ENCODE peak calls at places on chromosomes 6 and 20, in nine cellular contexts. One of them, this sample, is unnamed.

GRCh38 chr6:123393333-123393732 is 243.4 kb downstream of the TRDN start:
- DNase-seq in HT1080: peak; percentile 27
- DNase-seq in NCI-H1092 treated with DMSO at 0.1 percent for 48 hours: peak; percentile 79
- DNase-seq in stimulated activated CD8-positive, alpha-beta memory T cell treated with anti-CD3 and anti-CD28 coated beads, Interleukin-4, amount 100 ng/mL, for 1 hour: no peak
- DNase-seq in fibroblast of the aortic adventitia: peak; percentile 39
- DNase-seq in HuH-7: no peak
- DNase-seq in stimulated activated CD4-positive, alpha-beta T cell treated with anti-CD3 and anti-CD28 coated beads, Interleukin-2, amount 100 ng/mL, for 48 hours: no peak
- DNase-seq in NCI-H2029 treated with DMSO at 0.1 percent for 48 hours: peak; percentile 98
- DNase-seq in NCI-H146: peak; percentile 77
- DNase-seq in this sample: no peak

GRCh38 chr6:38638941-38639497 is 710 bp downstream of the BTBD9 start:
- DNase-seq in NCI-H146: peak; percentile 61
- DNase-seq in NCI-H1092 treated with DMSO at 0.1 percent for 48 hours: no peak
- DNase-seq in HuH-7: peak; percentile 23
- DNase-seq in NCI-H2029 treated with DMSO at 0.1 percent for 48 hours: no peak
- DNase-seq in stimulated activated CD4-positive, alpha-beta T cell treated with anti-CD3 and anti-CD28 coated beads, Interleukin-2, amount 100 ng/mL, for 48 hours: peak; percentile 43
- DNase-seq in fibroblast of the aortic adventitia: peak; percentile 51
- DNase-seq in stimulated activated CD8-positive, alpha-beta memory T cell treated with anti-CD3 and anti-CD28 coated beads, Interleukin-4, amount 100 ng/mL, for 1 hour: peak; percentile 30
- DNase-seq in HT1080: peak; percentile 39
- DNase-seq in this sample: peak; percentile 29

GRCh38 chr6:168865-169455 is 123.3 kb upstream of the DUSP22 start:
- DNase-seq in HT1080: peak; percentile 43
- DNase-seq in HuH-7: peak; percentile 24
- DNase-seq in NCI-H1092 treated with DMSO at 0.1 percent for 48 hours: peak; percentile 1
- DNase-seq in stimulated activated CD4-positive, alpha-beta T cell treated with anti-CD3 and anti-CD28 coated beads, Interleukin-2, amount 100 ng/mL, for 48 hours: no peak
- DNase-seq in NCI-H146: peak; percentile 31
- DNase-seq in fibroblast of the aortic adventitia: peak; percentile 75
- DNase-seq in NCI-H2029 treated with DMSO at 0.1 percent for 48 hours: peak; percentile 63
- DNase-seq in stimulated activated CD8-positive, alpha-beta memory T cell treated with anti-CD3 and anti-CD28 coated beads, Interleukin-4, amount 100 ng/mL, for 1 hour: no peak
- DNase-seq in this sample: no peak

GRCh38 chr6:169725270-169726048 is 1.2 kb upstream of the PHF10 start:
- DNase-seq in NCI-H146: peak; percentile 72
- DNase-seq in NCI-H1092 treated with DMSO at 0.1 percent for 48 hours: peak; percentile 68
- DNase-seq in HuH-7: peak; percentile 76
- DNase-seq in HT1080: no peak
- DNase-seq in fibroblast of the aortic adventitia: peak; percentile 70
- DNase-seq in NCI-H2029 treated with DMSO at 0.1 percent for 48 hours: no peak
- DNase-seq in stimulated activated CD8-positive, alpha-beta memory T cell treated with anti-CD3 and anti-CD28 coated beads, Interleukin-4, amount 100 ng/mL, for 1 hour: no peak
- DNase-seq in stimulated activated CD4-positive, alpha-beta T cell treated with anti-CD3 and anti-CD28 coated beads, Interleukin-2, amount 100 ng/mL, for 48 hours: peak; percentile 13
- DNase-seq in this sample: no peak

GRCh38 chr6:29552512-29553051 is 7.0 kb downstream of the UBD start:
- DNase-seq in NCI-H1092 treated with DMSO at 0.1 percent for 48 hours: no peak
- DNase-seq in NCI-H2029 treated with DMSO at 0.1 percent for 48 hours: no peak
- DNase-seq in HuH-7: no peak
- DNase-seq in stimulated activated CD4-positive, alpha-beta T cell treated with anti-CD3 and anti-CD28 coated beads, Interleukin-2, amount 100 ng/mL, for 48 hours: no peak
- DNase-seq in stimulated activated CD8-positive, alpha-beta memory T cell treated with anti-CD3 and anti-CD28 coated beads, Interleukin-4, amount 100 ng/mL, for 1 hour: no peak
- DNase-seq in fibroblast of the aortic adventitia: peak; percentile 72
- DNase-seq in HT1080: peak; percentile 16
- DNase-seq in NCI-H146: no peak
- DNase-seq in this sample: no peak

GRCh38 chr20:64083380-64084208 is 604 bp downstream of the LKAAEAR1 start:
- DNase-seq in HuH-7: peak; percentile 96
- DNase-seq in NCI-H2029 treated with DMSO at 0.1 percent for 48 hours: no peak
- DNase-seq in stimulated activated CD4-positive, alpha-beta T cell treated with anti-CD3 and anti-CD28 coated beads, Interleukin-2, amount 100 ng/mL, for 48 hours: peak; percentile 65
- DNase-seq in NCI-H146: peak; percentile 89
- DNase-seq in NCI-H1092 treated with DMSO at 0.1 percent for 48 hours: peak; percentile 68
- DNase-seq in fibroblast of the aortic adventitia: peak; percentile 54
- DNase-seq in HT1080: peak; percentile 70
- DNase-seq in stimulated activated CD8-positive, alpha-beta memory T cell treated with anti-CD3 and anti-CD28 coated beads, Interleukin-4, amount 100 ng/mL, for 1 hour: no peak
- DNase-seq in this sample: peak; percentile 67

GRCh38 chr6:148700713-148701392 is 46.0 kb upstream of the UST start:
- DNase-seq in stimulated activated CD8-positive, alpha-beta memory T cell treated with anti-CD3 and anti-CD28 coated beads, Interleukin-4, amount 100 ng/mL, for 1 hour: no peak
- DNase-seq in HuH-7: peak; percentile 49
- DNase-seq in NCI-H2029 treated with DMSO at 0.1 percent for 48 hours: no peak
- DNase-seq in NCI-H1092 treated with DMSO at 0.1 percent for 48 hours: peak; percentile 36
- DNase-seq in HT1080: peak; percentile 42
- DNase-seq in fibroblast of the aortic adventitia: peak; percentile 78
- DNase-seq in NCI-H146: peak; percentile 38
- DNase-seq in stimulated activated CD4-positive, alpha-beta T cell treated with anti-CD3 and anti-CD28 coated beads, Interleukin-2, amount 100 ng/mL, for 48 hours: no peak
- DNase-seq in this sample: no peak

GRCh38 chr6:161301338-161301737 is 27.5 kb upstream of the AGPAT4 start:
- DNase-seq in HuH-7: no peak
- DNase-seq in fibroblast of the aortic adventitia: peak; percentile 94
- DNase-seq in NCI-H2029 treated with DMSO at 0.1 percent for 48 hours: no peak
- DNase-seq in stimulated activated CD4-positive, alpha-beta T cell treated with anti-CD3 and anti-CD28 coated beads, Interleukin-2, amount 100 ng/mL, for 48 hours: no peak
- DNase-seq in HT1080: peak; percentile 22
- DNase-seq in stimulated activated CD8-positive, alpha-beta memory T cell treated with anti-CD3 and anti-CD28 coated beads, Interleukin-4, amount 100 ng/mL, for 1 hour: no peak
- DNase-seq in NCI-H146: no peak
- DNase-seq in NCI-H1092 treated with DMSO at 0.1 percent for 48 hours: no peak
- DNase-seq in this sample: no peak

GRCh38 chr6:82178084-82178758 is 69.3 kb downstream of the IBTK start:
- DNase-seq in NCI-H2029 treated with DMSO at 0.1 percent for 48 hours: no peak
- DNase-seq in stimulated activated CD8-positive, alpha-beta memory T cell treated with anti-CD3 and anti-CD28 coated beads, Interleukin-4, amount 100 ng/mL, for 1 hour: no peak
- DNase-seq in NCI-H146: peak; percentile 17
- DNase-seq in NCI-H1092 treated with DMSO at 0.1 percent for 48 hours: peak; percentile 7
- DNase-seq in stimulated activated CD4-positive, alpha-beta T cell treated with anti-CD3 and anti-CD28 coated beads, Interleukin-2, amount 100 ng/mL, for 48 hours: no peak
- DNase-seq in fibroblast of the aortic adventitia: peak; percentile 77
- DNase-seq in HT1080: peak; percentile 20
- DNase-seq in HuH-7: peak; percentile 4
- DNase-seq in this sample: no peak

GRCh38 chr20:41125530-41126457 is 11.5 kb upstream of the PLCG1 start:
- DNase-seq in HT1080: no peak
- DNase-seq in NCI-H2029 treated with DMSO at 0.1 percent for 48 hours: no peak
- DNase-seq in NCI-H1092 treated with DMSO at 0.1 percent for 48 hours: no peak
- DNase-seq in stimulated activated CD4-positive, alpha-beta T cell treated with anti-CD3 and anti-CD28 coated beads, Interleukin-2, amount 100 ng/mL, for 48 hours: no peak
- DNase-seq in fibroblast of the aortic adventitia: no peak
- DNase-seq in stimulated activated CD8-positive, alpha-beta memory T cell treated with anti-CD3 and anti-CD28 coated beads, Interleukin-4, amount 100 ng/mL, for 1 hour: no peak
- DNase-seq in HuH-7: no peak
- DNase-seq in NCI-H146: no peak
- DNase-seq in this sample: no peak

GRCh38 chr6:31579119-31579505 is 3.1 kb downstream of the LTB start:
- DNase-seq in NCI-H1092 treated with DMSO at 0.1 percent for 48 hours: no peak
- DNase-seq in fibroblast of the aortic adventitia: no peak
- DNase-seq in stimulated activated CD4-positive, alpha-beta T cell treated with anti-CD3 and anti-CD28 coated beads, Interleukin-2, amount 100 ng/mL, for 48 hours: no peak
- DNase-seq in NCI-H146: no peak
- DNase-seq in HuH-7: no peak
- DNase-seq in NCI-H2029 treated with DMSO at 0.1 percent for 48 hours: no peak
- DNase-seq in HT1080: no peak
- DNase-seq in stimulated activated CD8-positive, alpha-beta memory T cell treated with anti-CD3 and anti-CD28 coated beads, Interleukin-4, amount 100 ng/mL, for 1 hour: no peak
- DNase-seq in this sample: no peak

GRCh38 chr6:84350397-84350796 is 123.0 kb upstream of the CEP162 start:
- DNase-seq in fibroblast of the aortic adventitia: no peak
- DNase-seq in NCI-H146: peak; percentile 4
- DNase-seq in NCI-H1092 treated with DMSO at 0.1 percent for 48 hours: peak; percentile 3
- DNase-seq in NCI-H2029 treated with DMSO at 0.1 percent for 48 hours: no peak
- DNase-seq in HuH-7: peak; percentile 13
- DNase-seq in stimulated activated CD4-positive, alpha-beta T cell treated with anti-CD3 and anti-CD28 coated beads, Interleukin-2, amount 100 ng/mL, for 48 hours: no peak
- DNase-seq in stimulated activated CD8-positive, alpha-beta memory T cell treated with anti-CD3 and anti-CD28 coated beads, Interleukin-4, amount 100 ng/mL, for 1 hour: no peak
- DNase-seq in HT1080: no peak
- DNase-seq in this sample: no peak

GRCh38 chr6:42984924-42985475 is 630 bp downstream of the PPP2R5D start:
- DNase-seq in NCI-H2029 treated with DMSO at 0.1 percent for 48 hours: no peak
- DNase-seq in HuH-7: no peak
- DNase-seq in HT1080: no peak
- DNase-seq in NCI-H1092 treated with DMSO at 0.1 percent for 48 hours: no peak
- DNase-seq in stimulated activated CD8-positive, alpha-beta memory T cell treated with anti-CD3 and anti-CD28 coated beads, Interleukin-4, amount 100 ng/mL, for 1 hour: no peak
- DNase-seq in NCI-H146: no peak
- DNase-seq in fibroblast of the aortic adventitia: peak; percentile 28
- DNase-seq in stimulated activated CD4-positive, alpha-beta T cell treated with anti-CD3 and anti-CD28 coated beads, Interleukin-2, amount 100 ng/mL, for 48 hours: no peak
- DNase-seq in this sample: no peak

GRCh38 chr20:32685541-32686529 is 12.1 kb upstream of the C20orf203 start:
- DNase-seq in HT1080: peak; percentile 39
- DNase-seq in NCI-H1092 treated with DMSO at 0.1 percent for 48 hours: no peak
- DNase-seq in stimulated activated CD8-positive, alpha-beta memory T cell treated with anti-CD3 and anti-CD28 coated beads, Interleukin-4, amount 100 ng/mL, for 1 hour: no peak
- DNase-seq in fibroblast of the aortic adventitia: peak; percentile 96
- DNase-seq in NCI-H2029 treated with DMSO at 0.1 percent for 48 hours: no peak
- DNase-seq in NCI-H146: no peak
- DNase-seq in stimulated activated CD4-positive, alpha-beta T cell treated with anti-CD3 and anti-CD28 coated beads, Interleukin-2, amount 100 ng/mL, for 48 hours: no peak
- DNase-seq in HuH-7: peak; percentile 62
- DNase-seq in this sample: no peak

GRCh38 chr20:63226020-63226943 is 9.4 kb upstream of the BIRC7 start:
- DNase-seq in NCI-H1092 treated with DMSO at 0.1 percent for 48 hours: no peak
- DNase-seq in fibroblast of the aortic adventitia: no peak
- DNase-seq in NCI-H146: no peak
- DNase-seq in stimulated activated CD4-positive, alpha-beta T cell treated with anti-CD3 and anti-CD28 coated beads, Interleukin-2, amount 100 ng/mL, for 48 hours: no peak
- DNase-seq in stimulated activated CD8-positive, alpha-beta memory T cell treated with anti-CD3 and anti-CD28 coated beads, Interleukin-4, amount 100 ng/mL, for 1 hour: no peak
- DNase-seq in HT1080: peak; percentile 55
- DNase-seq in NCI-H2029 treated with DMSO at 0.1 percent for 48 hours: no peak
- DNase-seq in HuH-7: no peak
- DNase-seq in this sample: no peak

GRCh38 chr6:15399651-15400470 is 154.0 kb downstream of the JARID2 start:
- DNase-seq in NCI-H1092 treated with DMSO at 0.1 percent for 48 hours: peak; percentile 38
- DNase-seq in NCI-H146: peak; percentile 92
- DNase-seq in stimulated activated CD4-positive, alpha-beta T cell treated with anti-CD3 and anti-CD28 coated beads, Interleukin-2, amount 100 ng/mL, for 48 hours: no peak
- DNase-seq in NCI-H2029 treated with DMSO at 0.1 percent for 48 hours: peak; percentile 95
- DNase-seq in HT1080: no peak
- DNase-seq in HuH-7: no peak
- DNase-seq in stimulated activated CD8-positive, alpha-beta memory T cell treated with anti-CD3 and anti-CD28 coated beads, Interleukin-4, amount 100 ng/mL, for 1 hour: no peak
- DNase-seq in fibroblast of the aortic adventitia: peak; percentile 84
- DNase-seq in this sample: no peak

GRCh38 chr6:14559754-14560527 is 442.4 kb downstream of the CD83 start:
- DNase-seq in NCI-H2029 treated with DMSO at 0.1 percent for 48 hours: no peak
- DNase-seq in stimulated activated CD8-positive, alpha-beta memory T cell treated with anti-CD3 and anti-CD28 coated beads, Interleukin-4, amount 100 ng/mL, for 1 hour: no peak
- DNase-seq in NCI-H146: no peak
- DNase-seq in HT1080: no peak
- DNase-seq in stimulated activated CD4-positive, alpha-beta T cell treated with anti-CD3 and anti-CD28 coated beads, Interleukin-2, amount 100 ng/mL, for 48 hours: no peak
- DNase-seq in fibroblast of the aortic adventitia: no peak
- DNase-seq in NCI-H1092 treated with DMSO at 0.1 percent for 48 hours: no peak
- DNase-seq in HuH-7: peak; percentile 2
- DNase-seq in this sample: no peak

GRCh38 chr20:10864076-10864672 is 190.4 kb upstream of the JAG1 start:
- DNase-seq in stimulated activated CD4-positive, alpha-beta T cell treated with anti-CD3 and anti-CD28 coated beads, Interleukin-2, amount 100 ng/mL, for 48 hours: no peak
- DNase-seq in fibroblast of the aortic adventitia: peak; percentile 89
- DNase-seq in NCI-H1092 treated with DMSO at 0.1 percent for 48 hours: no peak
- DNase-seq in stimulated activated CD8-positive, alpha-beta memory T cell treated with anti-CD3 and anti-CD28 coated beads, Interleukin-4, amount 100 ng/mL, for 1 hour: no peak
- DNase-seq in HT1080: no peak
- DNase-seq in NCI-H146: peak; percentile 50
- DNase-seq in HuH-7: no peak
- DNase-seq in NCI-H2029 treated with DMSO at 0.1 percent for 48 hours: no peak
- DNase-seq in this sample: no peak

GRCh38 chr6:102815207-102815606 is 1421.7 kb downstream of the GRIK2 start:
- DNase-seq in NCI-H1092 treated with DMSO at 0.1 percent for 48 hours: no peak
- DNase-seq in NCI-H2029 treated with DMSO at 0.1 percent for 48 hours: no peak
- DNase-seq in HuH-7: no peak
- DNase-seq in NCI-H146: no peak
- DNase-seq in stimulated activated CD4-positive, alpha-beta T cell treated with anti-CD3 and anti-CD28 coated beads, Interleukin-2, amount 100 ng/mL, for 48 hours: no peak
- DNase-seq in fibroblast of the aortic adventitia: no peak
- DNase-seq in stimulated activated CD8-positive, alpha-beta memory T cell treated with anti-CD3 and anti-CD28 coated beads, Interleukin-4, amount 100 ng/mL, for 1 hour: no peak
- DNase-seq in HT1080: no peak
- DNase-seq in this sample: no peak

GRCh38 chr6:157569543-157569942 is 188.6 kb downstream of the ZDHHC14 start:
- DNase-seq in stimulated activated CD8-positive, alpha-beta memory T cell treated with anti-CD3 and anti-CD28 coated beads, Interleukin-4, amount 100 ng/mL, for 1 hour: no peak
- DNase-seq in NCI-H2029 treated with DMSO at 0.1 percent for 48 hours: no peak
- DNase-seq in stimulated activated CD4-positive, alpha-beta T cell treated with anti-CD3 and anti-CD28 coated beads, Interleukin-2, amount 100 ng/mL, for 48 hours: no peak
- DNase-seq in HuH-7: no peak
- DNase-seq in fibroblast of the aortic adventitia: no peak
- DNase-seq in NCI-H146: no peak
- DNase-seq in NCI-H1092 treated with DMSO at 0.1 percent for 48 hours: no peak
- DNase-seq in HT1080: no peak
- DNase-seq in this sample: no peak

GRCh38 chr6:154937306-154938244 is 57.5 kb upstream of the TIAM2 start:
- DNase-seq in fibroblast of the aortic adventitia: peak; percentile 48
- DNase-seq in NCI-H2029 treated with DMSO at 0.1 percent for 48 hours: peak; percentile 41
- DNase-seq in HuH-7: no peak
- DNase-seq in stimulated activated CD4-positive, alpha-beta T cell treated with anti-CD3 and anti-CD28 coated beads, Interleukin-2, amount 100 ng/mL, for 48 hours: no peak
- DNase-seq in NCI-H146: no peak
- DNase-seq in NCI-H1092 treated with DMSO at 0.1 percent for 48 hours: no peak
- DNase-seq in stimulated activated CD8-positive, alpha-beta memory T cell treated with anti-CD3 and anti-CD28 coated beads, Interleukin-4, amount 100 ng/mL, for 1 hour: no peak
- DNase-seq in HT1080: no peak
- DNase-seq in this sample: no peak

GRCh38 chr6:29995346-29995777 is 53.0 kb downstream of the HLA-A start:
- DNase-seq in NCI-H2029 treated with DMSO at 0.1 percent for 48 hours: peak; percentile 14
- DNase-seq in HuH-7: no peak
- DNase-seq in fibroblast of the aortic adventitia: peak; percentile 45
- DNase-seq in NCI-H1092 treated with DMSO at 0.1 percent for 48 hours: no peak
- DNase-seq in NCI-H146: no peak
- DNase-seq in stimulated activated CD8-positive, alpha-beta memory T cell treated with anti-CD3 and anti-CD28 coated beads, Interleukin-4, amount 100 ng/mL, for 1 hour: no peak
- DNase-seq in HT1080: peak; percentile 54
- DNase-seq in stimulated activated CD4-positive, alpha-beta T cell treated with anti-CD3 and anti-CD28 coated beads, Interleukin-2, amount 100 ng/mL, for 48 hours: no peak
- DNase-seq in this sample: no peak

GRCh38 chr20:4667371-4667773 is 54.3 kb upstream of the PRND start:
- DNase-seq in HuH-7: no peak
- DNase-seq in NCI-H146: no peak
- DNase-seq in stimulated activated CD4-positive, alpha-beta T cell treated with anti-CD3 and anti-CD28 coated beads, Interleukin-2, amount 100 ng/mL, for 48 hours: no peak
- DNase-seq in NCI-H1092 treated with DMSO at 0.1 percent for 48 hours: no peak
- DNase-seq in stimulated activated CD8-positive, alpha-beta memory T cell treated with anti-CD3 and anti-CD28 coated beads, Interleukin-4, amount 100 ng/mL, for 1 hour: no peak
- DNase-seq in fibroblast of the aortic adventitia: no peak
- DNase-seq in HT1080: no peak
- DNase-seq in NCI-H2029 treated with DMSO at 0.1 percent for 48 hours: no peak
- DNase-seq in this sample: no peak

GRCh38 chr6:165098165-165098564 is 211.2 kb downstream of the C6orf118 start:
- DNase-seq in NCI-H2029 treated with DMSO at 0.1 percent for 48 hours: no peak
- DNase-seq in stimulated activated CD8-positive, alpha-beta memory T cell treated with anti-CD3 and anti-CD28 coated beads, Interleukin-4, amount 100 ng/mL, for 1 hour: no peak
- DNase-seq in NCI-H146: no peak
- DNase-seq in stimulated activated CD4-positive, alpha-beta T cell treated with anti-CD3 and anti-CD28 coated beads, Interleukin-2, amount 100 ng/mL, for 48 hours: no peak
- DNase-seq in HT1080: no peak
- DNase-seq in NCI-H1092 treated with DMSO at 0.1 percent for 48 hours: no peak
- DNase-seq in fibroblast of the aortic adventitia: no peak
- DNase-seq in HuH-7: no peak
- DNase-seq in this sample: no peak

GRCh38 chr6:166575190-166575589 is 11.3 kb downstream of the RAMACL start:
- DNase-seq in NCI-H2029 treated with DMSO at 0.1 percent for 48 hours: peak; percentile 5
- DNase-seq in HuH-7: no peak
- DNase-seq in fibroblast of the aortic adventitia: peak; percentile 96
- DNase-seq in stimulated activated CD4-positive, alpha-beta T cell treated with anti-CD3 and anti-CD28 coated beads, Interleukin-2, amount 100 ng/mL, for 48 hours: no peak
- DNase-seq in NCI-H146: no peak
- DNase-seq in stimulated activated CD8-positive, alpha-beta memory T cell treated with anti-CD3 and anti-CD28 coated beads, Interleukin-4, amount 100 ng/mL, for 1 hour: no peak
- DNase-seq in NCI-H1092 treated with DMSO at 0.1 percent for 48 hours: peak; percentile 14
- DNase-seq in HT1080: no peak
- DNase-seq in this sample: no peak

GRCh38 chr6:21386744-21387143 is 206.8 kb upstream of the SOX4 start:
- DNase-seq in fibroblast of the aortic adventitia: no peak
- DNase-seq in NCI-H2029 treated with DMSO at 0.1 percent for 48 hours: no peak
- DNase-seq in stimulated activated CD8-positive, alpha-beta memory T cell treated with anti-CD3 and anti-CD28 coated beads, Interleukin-4, amount 100 ng/mL, for 1 hour: no peak
- DNase-seq in stimulated activated CD4-positive, alpha-beta T cell treated with anti-CD3 and anti-CD28 coated beads, Interleukin-2, amount 100 ng/mL, for 48 hours: no peak
- DNase-seq in HT1080: no peak
- DNase-seq in NCI-H1092 treated with DMSO at 0.1 percent for 48 hours: no peak
- DNase-seq in NCI-H146: no peak
- DNase-seq in HuH-7: no peak
- DNase-seq in this sample: no peak

GRCh38 chr6:34914358-34914757 is 25.3 kb downstream of the ANKS1A start:
- DNase-seq in stimulated activated CD8-positive, alpha-beta memory T cell treated with anti-CD3 and anti-CD28 coated beads, Interleukin-4, amount 100 ng/mL, for 1 hour: no peak
- DNase-seq in NCI-H146: no peak
- DNase-seq in NCI-H1092 treated with DMSO at 0.1 percent for 48 hours: no peak
- DNase-seq in HuH-7: no peak
- DNase-seq in HT1080: no peak
- DNase-seq in NCI-H2029 treated with DMSO at 0.1 percent for 48 hours: no peak
- DNase-seq in fibroblast of the aortic adventitia: no peak
- DNase-seq in stimulated activated CD4-positive, alpha-beta T cell treated with anti-CD3 and anti-CD28 coated beads, Interleukin-2, amount 100 ng/mL, for 48 hours: no peak
- DNase-seq in this sample: no peak

GRCh38 chr6:50966532-50966931 is 147.9 kb downstream of the TFAP2B start:
- DNase-seq in fibroblast of the aortic adventitia: no peak
- DNase-seq in HuH-7: no peak
- DNase-seq in stimulated activated CD8-positive, alpha-beta memory T cell treated with anti-CD3 and anti-CD28 coated beads, Interleukin-4, amount 100 ng/mL, for 1 hour: no peak
- DNase-seq in stimulated activated CD4-positive, alpha-beta T cell treated with anti-CD3 and anti-CD28 coated beads, Interleukin-2, amount 100 ng/mL, for 48 hours: no peak
- DNase-seq in NCI-H2029 treated with DMSO at 0.1 percent for 48 hours: no peak
- DNase-seq in HT1080: no peak
- DNase-seq in NCI-H1092 treated with DMSO at 0.1 percent for 48 hours: no peak
- DNase-seq in NCI-H146: no peak
- DNase-seq in this sample: no peak

GRCh38 chr6:77502966-77503365 is 39.7 kb upstream of the HTR1B start:
- DNase-seq in NCI-H146: no peak
- DNase-seq in NCI-H2029 treated with DMSO at 0.1 percent for 48 hours: no peak
- DNase-seq in stimulated activated CD8-positive, alpha-beta memory T cell treated with anti-CD3 and anti-CD28 coated beads, Interleukin-4, amount 100 ng/mL, for 1 hour: no peak
- DNase-seq in HuH-7: no peak
- DNase-seq in NCI-H1092 treated with DMSO at 0.1 percent for 48 hours: no peak
- DNase-seq in fibroblast of the aortic adventitia: no peak
- DNase-seq in HT1080: peak; percentile 53
- DNase-seq in stimulated activated CD4-positive, alpha-beta T cell treated with anti-CD3 and anti-CD28 coated beads, Interleukin-2, amount 100 ng/mL, for 48 hours: no peak
- DNase-seq in this sample: no peak

GRCh38 chr6:90537723-90538407 is 49.0 kb downstream of the MAP3K7 start:
- DNase-seq in HT1080: no peak
- DNase-seq in stimulated activated CD4-positive, alpha-beta T cell treated with anti-CD3 and anti-CD28 coated beads, Interleukin-2, amount 100 ng/mL, for 48 hours: no peak
- DNase-seq in HuH-7: no peak
- DNase-seq in fibroblast of the aortic adventitia: peak; percentile 18
- DNase-seq in NCI-H1092 treated with DMSO at 0.1 percent for 48 hours: no peak
- DNase-seq in NCI-H146: no peak
- DNase-seq in stimulated activated CD8-positive, alpha-beta memory T cell treated with anti-CD3 and anti-CD28 coated beads, Interleukin-4, amount 100 ng/mL, for 1 hour: no peak
- DNase-seq in NCI-H2029 treated with DMSO at 0.1 percent for 48 hours: no peak
- DNase-seq in this sample: no peak

GRCh38 chr20:12243327-12243726 is 325.6 kb downstream of the BTBD3 start:
- DNase-seq in HT1080: peak; percentile 1
- DNase-seq in NCI-H146: no peak
- DNase-seq in NCI-H2029 treated with DMSO at 0.1 percent for 48 hours: no peak
- DNase-seq in NCI-H1092 treated with DMSO at 0.1 percent for 48 hours: no peak
- DNase-seq in stimulated activated CD4-positive, alpha-beta T cell treated with anti-CD3 and anti-CD28 coated beads, Interleukin-2, amount 100 ng/mL, for 48 hours: no peak
- DNase-seq in stimulated activated CD8-positive, alpha-beta memory T cell treated with anti-CD3 and anti-CD28 coated beads, Interleukin-4, amount 100 ng/mL, for 1 hour: no peak
- DNase-seq in HuH-7: no peak
- DNase-seq in fibroblast of the aortic adventitia: no peak
- DNase-seq in this sample: no peak